ENCODE peak calls at places on chromosomes 2 and 18, in four cellular contexts. One of them, this sample, is unnamed.

GRCh38 chr18:69469444-69469919 is 68.8 kb downstream of the DOK6 start:
- DNase-seq in mesendoderm: peak
- DNase-seq in IMR-90: no peak
- DNase-seq in H9: peak
- DNase-seq in this sample: peak

GRCh38 chr18:2108581-2108980 is 462.7 kb downstream of the METTL4 start:
- DNase-seq in mesendoderm: peak
- DNase-seq in IMR-90: no peak
- DNase-seq in H9: no peak
- DNase-seq in this sample: no peak

GRCh38 chr2:188798159-188798558 is 176.0 kb upstream of the COL3A1 start:
- DNase-seq in mesendoderm: no peak
- DNase-seq in IMR-90: peak
- DNase-seq in H9: no peak
- DNase-seq in this sample: no peak

GRCh38 chr2:169808211-169808610 is 9.5 kb downstream of the SSB start:
- DNase-seq in mesendoderm: no peak
- DNase-seq in IMR-90: peak
- DNase-seq in H9: no peak
- DNase-seq in this sample: no peak

GRCh38 chr18:56431551-56431950 is 206.8 kb downstream of the TXNL1 start:
- DNase-seq in mesendoderm: no peak
- DNase-seq in IMR-90: peak
- DNase-seq in H9: no peak
- DNase-seq in this sample: no peak

GRCh38 chr18:50398947-50399346 is 24.1 kb downstream of the SKA1 start:
- DNase-seq in mesendoderm: peak
- DNase-seq in IMR-90: no peak
- DNase-seq in H9: peak
- DNase-seq in this sample: no peak

GRCh38 chr2:11069566-11070185 is 85.6 kb upstream of the SLC66A3 start:
- DNase-seq in mesendoderm: no peak
- DNase-seq in IMR-90: no peak
- DNase-seq in H9: no peak
- DNase-seq in this sample: peak

GRCh38 chr18:46680784-46681695 is 24.0 kb upstream of the LOXHD1 start:
- DNase-seq in mesendoderm: no peak
- DNase-seq in IMR-90: no peak
- DNase-seq in H9: no peak
- DNase-seq in this sample: no peak

GRCh38 chr2:160355080-160355479 is 138.5 kb downstream of the RBMS1 start:
- DNase-seq in mesendoderm: no peak
- DNase-seq in IMR-90: no peak
- DNase-seq in H9: no peak
- DNase-seq in this sample: no peak

GRCh38 chr18:43982582-43982981 is 698.1 kb upstream of the SETBP1 start:
- DNase-seq in mesendoderm: no peak
- DNase-seq in IMR-90: no peak
- DNase-seq in H9: no peak
- DNase-seq in this sample: no peak

GRCh38 chr2:127275356-127275755 is 18.6 kb downstream of the ERCC3 start:
- DNase-seq in mesendoderm: no peak
- DNase-seq in IMR-90: no peak
- DNase-seq in H9: no peak
- DNase-seq in this sample: no peak

GRCh38 chr2:203532957-203533695 is 2.0 kb downstream of the RAPH1 start:
- DNase-seq in mesendoderm: peak
- DNase-seq in IMR-90: peak
- DNase-seq in H9: no peak
- DNase-seq in this sample: no peak

GRCh38 chr18:73201940-73202339 is 334.2 kb upstream of the NETO1 start:
- DNase-seq in mesendoderm: no peak
- DNase-seq in IMR-90: peak
- DNase-seq in H9: no peak
- DNase-seq in this sample: no peak

GRCh38 chr2:135531231-135532197 is at the start of gene R3HDM1:
- DNase-seq in mesendoderm: peak
- DNase-seq in IMR-90: peak
- DNase-seq in H9: peak
- DNase-seq in this sample: peak

GRCh38 chr2:77016964-77017363 is 505.2 kb downstream of the LRRTM4 start:
- DNase-seq in mesendoderm: peak
- DNase-seq in IMR-90: no peak
- DNase-seq in H9: no peak
- DNase-seq in this sample: no peak

GRCh38 chr2:239245107-239245506 is 155.7 kb downstream of the HDAC4 start:
- DNase-seq in mesendoderm: no peak
- DNase-seq in IMR-90: no peak
- DNase-seq in H9: no peak
- DNase-seq in this sample: no peak

GRCh38 chr2:156486175-156486574 is 50.0 kb downstream of the GPD2 start:
- DNase-seq in mesendoderm: no peak
- DNase-seq in IMR-90: peak
- DNase-seq in H9: no peak
- DNase-seq in this sample: no peak

GRCh38 chr2:205892141-205893064 is 193.6 kb downstream of the INO80D start:
- DNase-seq in mesendoderm: no peak
- DNase-seq in IMR-90: peak
- DNase-seq in H9: no peak
- DNase-seq in this sample: no peak

GRCh38 chr2:186894478-186894877 is 45.5 kb upstream of the ZSWIM2 start:
- DNase-seq in mesendoderm: no peak
- DNase-seq in IMR-90: no peak
- DNase-seq in H9: no peak
- DNase-seq in this sample: no peak

GRCh38 chr2:105144128-105144940 is 97.2 kb upstream of the GPR45 start:
- DNase-seq in mesendoderm: no peak
- DNase-seq in IMR-90: no peak
- DNase-seq in H9: no peak
- DNase-seq in this sample: no peak

GRCh38 chr2:159285929-159286708 is at the start of gene WDSUB1:
- DNase-seq in mesendoderm: peak
- DNase-seq in IMR-90: peak
- DNase-seq in H9: peak
- DNase-seq in this sample: peak

GRCh38 chr2:64338910-64339500 is 115.0 kb upstream of the LGALSL start:
- DNase-seq in mesendoderm: no peak
- DNase-seq in IMR-90: no peak
- DNase-seq in H9: no peak
- DNase-seq in this sample: no peak

GRCh38 chr2:46207591-46207990 is 89.6 kb upstream of the EPAS1 start:
- DNase-seq in mesendoderm: no peak
- DNase-seq in IMR-90: no peak
- DNase-seq in H9: no peak
- DNase-seq in this sample: no peak

GRCh38 chr2:20411361-20411894 is 35.4 kb upstream of the RHOB start:
- DNase-seq in mesendoderm: peak
- DNase-seq in IMR-90: peak
- DNase-seq in H9: peak
- DNase-seq in this sample: peak

GRCh38 chr2:66833036-66833435 is 398.1 kb downstream of the MEIS1 start:
- DNase-seq in mesendoderm: no peak
- DNase-seq in IMR-90: peak
- DNase-seq in H9: no peak
- DNase-seq in this sample: no peak

GRCh38 chr2:236993-237539 is 26.8 kb downstream of the SH3YL1 start:
- DNase-seq in mesendoderm: no peak
- DNase-seq in IMR-90: no peak
- DNase-seq in H9: no peak
- DNase-seq in this sample: no peak
- H3K56ac ChIP-seq in mesendoderm: no peak
- H3K56ac ChIP-seq in IMR-90: no peak
- H3K56ac ChIP-seq in H9: no peak
- H3K56ac ChIP-seq in this sample: no peak

GRCh38 chr2:2571301-2572198 is 240.5 kb upstream of the MYT1L start:
- DNase-seq in mesendoderm: no peak
- DNase-seq in IMR-90: no peak
- DNase-seq in H9: no peak
- DNase-seq in this sample: no peak
- H3K56ac ChIP-seq in mesendoderm: no peak
- H3K56ac ChIP-seq in IMR-90: no peak
- H3K56ac ChIP-seq in H9: no peak
- H3K56ac ChIP-seq in this sample: no peak

GRCh38 chr18:845152-845819 is 33.2 kb upstream of the YES1 start:
- DNase-seq in mesendoderm: no peak
- DNase-seq in IMR-90: peak
- DNase-seq in H9: no peak
- DNase-seq in this sample: no peak
- H3K56ac ChIP-seq in mesendoderm: no peak
- H3K56ac ChIP-seq in IMR-90: no peak
- H3K56ac ChIP-seq in H9: no peak
- H3K56ac ChIP-seq in this sample: no peak

GRCh38 chr2:223633656-223634055 is 31.5 kb upstream of the SCG2 start:
- DNase-seq in mesendoderm: no peak
- DNase-seq in IMR-90: no peak
- DNase-seq in H9: no peak
- DNase-seq in this sample: no peak

GRCh38 chr2:223635080-223635479 is 32.9 kb upstream of the SCG2 start:
- DNase-seq in mesendoderm: no peak
- DNase-seq in IMR-90: peak
- DNase-seq in H9: no peak
- DNase-seq in this sample: no peak

DNA sequence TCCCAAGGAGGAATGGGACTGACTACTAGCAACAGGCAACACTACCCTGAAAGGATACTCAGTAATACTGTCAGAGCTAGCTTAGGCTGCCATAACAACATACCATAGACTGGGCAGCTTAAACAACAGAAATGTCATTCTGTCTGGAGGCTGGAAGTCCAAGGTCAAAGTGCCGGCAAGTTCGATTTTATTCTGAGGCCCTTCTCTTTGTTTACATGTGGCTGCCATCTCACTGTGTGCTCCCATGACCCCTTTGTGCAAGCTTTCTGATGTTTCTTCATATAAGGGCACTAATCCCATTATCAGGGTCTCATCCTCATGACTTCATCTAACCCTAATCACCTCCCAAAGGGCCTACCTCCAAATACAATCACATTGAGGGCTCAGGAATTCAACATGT is 30.7 kb upstream of the SCG2 start:
- DNase-seq in mesendoderm: no peak
- DNase-seq in IMR-90: no peak
- DNase-seq in H9: no peak
- DNase-seq in this sample: no peak
- H3K56ac ChIP-seq in mesendoderm: no peak
- H3K56ac ChIP-seq in IMR-90: no peak
- H3K56ac ChIP-seq in H9: no peak
- H3K56ac ChIP-seq in this sample: no peak

GRCh38 chr2:111673526-111673925 is 210.5 kb downstream of the ANAPC1 start:
- DNase-seq in mesendoderm: no peak
- DNase-seq in IMR-90: no peak
- DNase-seq in H9: no peak
- DNase-seq in this sample: no peak
- H3K56ac ChIP-seq in mesendoderm: no peak
- H3K56ac ChIP-seq in IMR-90: no peak
- H3K56ac ChIP-seq in H9: no peak
- H3K56ac ChIP-seq in this sample: no peak

GRCh38 chr2:207357216-207357615 is 172.5 kb upstream of the CREB1 start:
- DNase-seq in mesendoderm: no peak
- DNase-seq in IMR-90: no peak
- DNase-seq in H9: no peak
- DNase-seq in this sample: no peak
- H3K56ac ChIP-seq in mesendoderm: no peak
- H3K56ac ChIP-seq in IMR-90: no peak
- H3K56ac ChIP-seq in H9: no peak
- H3K56ac ChIP-seq in this sample: no peak

GRCh38 chr2:163617517-163617916 is 118.3 kb downstream of the FIGN start:
- DNase-seq in mesendoderm: no peak
- DNase-seq in IMR-90: no peak
- DNase-seq in H9: no peak
- DNase-seq in this sample: no peak
- H3K56ac ChIP-seq in mesendoderm: no peak
- H3K56ac ChIP-seq in IMR-90: no peak
- H3K56ac ChIP-seq in H9: no peak
- H3K56ac ChIP-seq in this sample: no peak

DNA sequence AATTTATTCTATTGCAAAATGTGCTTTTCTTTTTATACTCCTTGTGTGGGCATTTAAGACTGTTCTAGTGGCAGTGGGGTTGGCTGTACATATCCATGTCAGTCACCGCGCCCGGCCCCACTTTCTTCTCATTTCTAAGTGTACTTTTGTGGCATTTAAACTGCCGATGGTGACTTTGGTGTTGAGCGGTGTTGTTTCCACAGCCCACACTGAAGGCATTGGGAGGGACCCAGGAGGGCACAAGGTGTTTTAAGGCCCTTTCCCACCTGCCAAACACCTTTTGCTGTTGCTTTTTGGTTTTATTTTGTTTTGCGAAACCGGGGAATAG is 369.7 kb downstream of the MTX2 start:
- DNase-seq in mesendoderm: no peak
- DNase-seq in IMR-90: no peak
- DNase-seq in H9: no peak
- DNase-seq in this sample: no peak
- H3K56ac ChIP-seq in mesendoderm: no peak
- H3K56ac ChIP-seq in IMR-90: no peak
- H3K56ac ChIP-seq in H9: no peak
- H3K56ac ChIP-seq in this sample: no peak

DNA sequence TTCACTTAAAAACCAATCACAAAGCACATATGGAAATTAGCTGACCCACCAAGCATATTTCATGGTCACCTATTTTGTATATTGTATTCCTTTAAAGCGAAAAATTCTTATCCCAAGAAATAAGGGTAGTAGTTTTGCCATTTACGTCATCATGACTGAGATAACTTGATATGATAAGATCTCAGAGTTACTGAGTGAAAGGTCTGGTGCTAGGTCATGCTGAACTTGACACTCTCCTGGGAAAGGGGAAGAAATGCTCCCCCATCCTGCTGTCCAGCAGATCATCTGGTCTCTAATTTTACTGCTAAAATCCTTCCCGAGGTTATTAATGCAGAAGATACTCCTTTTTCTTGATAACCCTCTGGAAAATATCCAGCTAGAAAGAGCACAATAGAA is 78.3 kb downstream of the BCL2 start:
- DNase-seq in mesendoderm: no peak
- DNase-seq in IMR-90: no peak
- DNase-seq in H9: no peak
- DNase-seq in this sample: no peak
- H3K56ac ChIP-seq in mesendoderm: no peak
- H3K56ac ChIP-seq in IMR-90: no peak
- H3K56ac ChIP-seq in H9: no peak
- H3K56ac ChIP-seq in this sample: no peak